ENCODE peak calls at places on chromosomes 4 and X, in ten cellular contexts. S, N, D, U, L, H, A, B, Q and J are unnamed samples.

GRCh38 chr4:138728566-138728965 is 287.0 kb upstream of the NOCT start:
- DNase-seq in S (no peak), N (no peak), D (no peak), U (no peak), L (no peak), H (no peak), A (no peak), B (no peak), Q (no peak), J (no peak)

GRCh38 chr4:23332266-23332665 is 557.6 kb downstream of the PPARGC1A start:
- DNase-seq in S (no peak), N (no peak), D (no peak), U (no peak), L (no peak), H (no peak), A (no peak), B (peak; percentile 74), Q (no peak), J (no peak)

GRCh38 chr4:37673523-37674192 is 12.5 kb downstream of the RELL1 start:
- DNase-seq in S (no peak), N (no peak), D (no peak), U (no peak), L (no peak), H (no peak), A (no peak), B (no peak), Q (no peak), J (no peak)

GRCh38 chrX:30593435-30594200 is 16.1 kb upstream of the TASL start:
- DNase-seq in S (peak; percentile 4), N (peak; percentile 3), D (no peak), U (no peak), L (no peak), H (no peak), A (no peak), B (no peak), Q (no peak), J (no peak)

GRCh38 chr4:151091047-151091446 is 8.4 kb upstream of the RPS3A start:
- DNase-seq in S (no peak), N (no peak), D (no peak), U (no peak), L (no peak), H (no peak), A (no peak), B (no peak), Q (no peak), J (no peak)

GRCh38 chrX:40145670-40146470 is 48.1 kb upstream of the BCOR start:
- DNase-seq in S (no peak), N (no peak), D (no peak), U (no peak), L (no peak), H (no peak), A (no peak), B (no peak), Q (no peak), J (no peak)

GRCh38 chr4:123621072-123621705 is 224.6 kb downstream of the SPRY1 start:
- DNase-seq in S (no peak), N (no peak), D (no peak), U (no peak), L (no peak), H (no peak), A (no peak), B (peak; percentile 86), Q (no peak), J (no peak)

GRCh38 chr4:38084984-38085383 is 124.8 kb downstream of the PTTG2 start:
- DNase-seq in S (no peak), N (no peak), D (no peak), U (no peak), L (no peak), H (no peak), A (no peak), B (no peak), Q (no peak), J (no peak)

GRCh38 chr4:8737601-8738279 is 133.9 kb downstream of the HMX1 start:
- DNase-seq in S (no peak), N (no peak), D (no peak), U (no peak), L (no peak), H (no peak), A (no peak), B (no peak), Q (peak; percentile 48), J (no peak)

GRCh38 chr4:102466298-102466697 is 34.9 kb upstream of the NFKB1 start:
- DNase-seq in S (no peak), N (no peak), D (no peak), U (no peak), L (no peak), H (no peak), A (no peak), B (peak; percentile 8), Q (no peak), J (peak; percentile 7)

GRCh38 chrX:10208281-10208856 is 51.6 kb downstream of the CLCN4 start:
- DNase-seq in S (no peak), N (no peak), D (no peak), U (no peak), L (no peak), H (no peak), A (no peak), B (no peak), Q (no peak), J (no peak)

GRCh38 chr4:152156448-152156847 is 379.4 kb downstream of the FBXW7 start:
- DNase-seq in S (no peak), N (no peak), D (no peak), U (no peak), L (no peak), H (no peak), A (no peak), B (no peak), Q (no peak), J (no peak)

GRCh38 chr4:173038192-173038896 is 130.3 kb upstream of the GALNT7 start:
- DNase-seq in S (no peak), N (no peak), D (no peak), U (no peak), L (no peak), H (no peak), A (no peak), B (no peak), Q (no peak), J (no peak)

GRCh38 chr4:38387348-38387747 is 276.7 kb upstream of the KLF3 start:
- DNase-seq in S (no peak), N (no peak), D (no peak), U (no peak), L (no peak), H (no peak), A (no peak), B (peak; percentile 92), Q (peak; percentile 74), J (peak; percentile 6)

GRCh38 chr4:47729086-47729763 is 108.6 kb downstream of the CORIN start:
- DNase-seq in S (no peak), N (no peak), D (no peak), U (no peak), L (no peak), H (no peak), A (no peak), B (no peak), Q (no peak), J (peak; percentile 11)

GRCh38 chr4:77880784-77881183 is 18.2 kb downstream of the MRPL1 start:
- DNase-seq in S (no peak), N (no peak), D (no peak), U (no peak), L (no peak), H (no peak), A (no peak), B (no peak), Q (no peak), J (no peak)

GRCh38 chr4:82851902-82852750 is 38.8 kb downstream of the SEC31A start:
- DNase-seq in S (peak; percentile 8), N (no peak), D (no peak), U (no peak), L (no peak), H (no peak), A (no peak), B (peak; percentile 8), Q (no peak), J (peak; percentile 49)

GRCh38 chrX:53114864-53115549 is 21.1 kb downstream of the KANTR start:
- DNase-seq in S (no peak), N (no peak), D (no peak), U (no peak), L (no peak), H (no peak), A (no peak), B (no peak), Q (no peak), J (no peak)

GRCh38 chrX:108399427-108400165 is 38.6 kb downstream of the COL4A6 start:
- DNase-seq in S (no peak), N (no peak), D (no peak), U (no peak), L (no peak), H (no peak), A (no peak), B (peak; percentile 10), Q (no peak), J (peak; percentile 10)

GRCh38 chr4:13548984-13549546 is 4.8 kb upstream of the NKX3-2 start:
- DNase-seq in S (peak; percentile 72), N (peak; percentile 72), D (no peak), U (peak; percentile 5), L (peak; percentile 86), H (peak; percentile 57), A (peak; percentile 71), B (peak; percentile 33), Q (peak; percentile 89), J (peak; percentile 74)